ENCODE peak calls at places on chromosomes 16 and 17, in nine cellular contexts. One of them, this sample, is unnamed.

GRCh38 chr17:57889892-57890856 is 40.3 kb upstream of the MRPS23 start:
- DNase-seq in GM12878: no peak
- DNase-seq in HL-60: no peak
- DNase-seq in HCT116: peak
- DNase-seq in SK-N-SH: peak
- DNase-seq in A549: peak
- DNase-seq in Panc1: no peak
- DNase-seq in GM23338: no peak
- DNase-seq in HepG2: no peak
- DNase-seq in this sample: no peak

GRCh38 chr16:72974142-72974769 is 73.7 kb downstream of the ZFHX3 start:
- DNase-seq in HepG2: no peak
- DNase-seq in SK-N-SH: no peak
- DNase-seq in Panc1: no peak
- DNase-seq in GM12878: no peak
- DNase-seq in A549: no peak
- DNase-seq in HL-60: no peak
- DNase-seq in GM23338: no peak
- DNase-seq in HCT116: no peak
- DNase-seq in this sample: no peak

GRCh38 chr17:5705081-5705875 is 121.0 kb upstream of the NLRP1 start:
- DNase-seq in SK-N-SH: peak
- DNase-seq in HCT116: no peak
- DNase-seq in HepG2: no peak
- DNase-seq in A549: no peak
- DNase-seq in HL-60: no peak
- DNase-seq in GM23338: peak
- DNase-seq in Panc1: no peak
- DNase-seq in GM12878: no peak
- DNase-seq in this sample: peak

GRCh38 chr16:51449441-51449840 is 298.4 kb upstream of the SALL1 start:
- DNase-seq in A549: no peak
- DNase-seq in SK-N-SH: no peak
- DNase-seq in GM23338: no peak
- DNase-seq in HL-60: no peak
- DNase-seq in HepG2: no peak
- DNase-seq in HCT116: no peak
- DNase-seq in Panc1: no peak
- DNase-seq in GM12878: no peak
- DNase-seq in this sample: no peak

GRCh38 chr17:5555254-5555653 is 29.1 kb downstream of the NLRP1 start:
- DNase-seq in HepG2: no peak
- DNase-seq in SK-N-SH: no peak
- DNase-seq in GM23338: no peak
- DNase-seq in A549: no peak
- DNase-seq in HL-60: no peak
- DNase-seq in GM12878: no peak
- DNase-seq in HCT116: no peak
- DNase-seq in Panc1: no peak
- DNase-seq in this sample: no peak

GRCh38 chr17:67046398-67046797 is 2.0 kb downstream of the CACNG1 start:
- DNase-seq in GM23338: no peak
- DNase-seq in HCT116: no peak
- DNase-seq in SK-N-SH: no peak
- DNase-seq in A549: no peak
- DNase-seq in GM12878: no peak
- DNase-seq in HepG2: no peak
- DNase-seq in Panc1: no peak
- DNase-seq in HL-60: no peak
- DNase-seq in this sample: no peak

GRCh38 chr17:79399610-79400144 is 211.2 kb downstream of the RBFOX3 start:
- DNase-seq in GM12878: no peak
- DNase-seq in HepG2: no peak
- DNase-seq in A549: no peak
- DNase-seq in SK-N-SH: peak
- DNase-seq in Panc1: no peak
- DNase-seq in HL-60: no peak
- DNase-seq in GM23338: no peak
- DNase-seq in HCT116: no peak
- DNase-seq in this sample: no peak

GRCh38 chr17:32747856-32748255 is 129.1 kb downstream of the MYO1D start:
- DNase-seq in Panc1: no peak
- DNase-seq in GM12878: no peak
- DNase-seq in HCT116: no peak
- DNase-seq in HL-60: no peak
- DNase-seq in GM23338: no peak
- DNase-seq in A549: no peak
- DNase-seq in HepG2: peak
- DNase-seq in SK-N-SH: no peak
- DNase-seq in this sample: no peak

GRCh38 chr17:62923515-62924150 is 42.4 kb upstream of the TANC2 start:
- DNase-seq in HL-60: no peak
- DNase-seq in GM23338: no peak
- DNase-seq in Panc1: no peak
- DNase-seq in HCT116: no peak
- DNase-seq in SK-N-SH: peak
- DNase-seq in HepG2: no peak
- DNase-seq in A549: no peak
- DNase-seq in GM12878: no peak
- DNase-seq in this sample: no peak

GRCh38 chr16:50303041-50303604 is 36.8 kb downstream of the ADCY7 start:
- DNase-seq in HCT116: no peak
- DNase-seq in SK-N-SH: peak
- DNase-seq in HL-60: no peak
- DNase-seq in GM12878: no peak
- DNase-seq in A549: no peak
- DNase-seq in HepG2: peak
- DNase-seq in GM23338: no peak
- DNase-seq in Panc1: no peak
- DNase-seq in this sample: no peak

GRCh38 chr17:77481476-77482374 is 341.0 kb downstream of the SEC14L1 start:
- DNase-seq in GM12878: no peak
- DNase-seq in GM23338: no peak
- DNase-seq in A549: no peak
- DNase-seq in Panc1: no peak
- DNase-seq in HL-60: no peak
- DNase-seq in SK-N-SH: no peak
- DNase-seq in HCT116: no peak
- DNase-seq in HepG2: no peak
- DNase-seq in this sample: no peak

GRCh38 chr16:85312642-85313540 is 200.6 kb upstream of the CIBAR2 start:
- DNase-seq in Panc1: no peak
- DNase-seq in A549: no peak
- DNase-seq in GM23338: no peak
- DNase-seq in HCT116: no peak
- DNase-seq in HL-60: no peak
- DNase-seq in HepG2: no peak
- DNase-seq in GM12878: no peak
- DNase-seq in SK-N-SH: no peak
- DNase-seq in this sample: no peak

GRCh38 chr16:28992496-28992895 is 7.6 kb downstream of the LAT start:
- DNase-seq in SK-N-SH: no peak
- DNase-seq in Panc1: no peak
- DNase-seq in HCT116: no peak
- DNase-seq in HL-60: no peak
- DNase-seq in GM12878: no peak
- DNase-seq in HepG2: no peak
- DNase-seq in GM23338: no peak
- DNase-seq in A549: no peak
- DNase-seq in this sample: no peak

GRCh38 chr16:74607967-74608356 is 1.0 kb upstream of the GLG1 start:
- DNase-seq in A549: no peak
- DNase-seq in GM12878: no peak
- DNase-seq in Panc1: no peak
- DNase-seq in HCT116: no peak
- DNase-seq in HepG2: no peak
- DNase-seq in GM23338: peak
- DNase-seq in HL-60: no peak
- DNase-seq in SK-N-SH: no peak
- DNase-seq in this sample: no peak
- TF ChIP-seq REST in A549: no peak
- TF ChIP-seq REST in GM12878: no peak
- TF ChIP-seq REST in Panc1: no peak
- TF ChIP-seq REST in HCT116: no peak
- TF ChIP-seq REST in HepG2: no peak
- TF ChIP-seq REST in GM23338: no peak
- TF ChIP-seq REST in HL-60: no peak
- TF ChIP-seq REST in SK-N-SH: no peak
- TF ChIP-seq REST in this sample: no peak

DNA sequence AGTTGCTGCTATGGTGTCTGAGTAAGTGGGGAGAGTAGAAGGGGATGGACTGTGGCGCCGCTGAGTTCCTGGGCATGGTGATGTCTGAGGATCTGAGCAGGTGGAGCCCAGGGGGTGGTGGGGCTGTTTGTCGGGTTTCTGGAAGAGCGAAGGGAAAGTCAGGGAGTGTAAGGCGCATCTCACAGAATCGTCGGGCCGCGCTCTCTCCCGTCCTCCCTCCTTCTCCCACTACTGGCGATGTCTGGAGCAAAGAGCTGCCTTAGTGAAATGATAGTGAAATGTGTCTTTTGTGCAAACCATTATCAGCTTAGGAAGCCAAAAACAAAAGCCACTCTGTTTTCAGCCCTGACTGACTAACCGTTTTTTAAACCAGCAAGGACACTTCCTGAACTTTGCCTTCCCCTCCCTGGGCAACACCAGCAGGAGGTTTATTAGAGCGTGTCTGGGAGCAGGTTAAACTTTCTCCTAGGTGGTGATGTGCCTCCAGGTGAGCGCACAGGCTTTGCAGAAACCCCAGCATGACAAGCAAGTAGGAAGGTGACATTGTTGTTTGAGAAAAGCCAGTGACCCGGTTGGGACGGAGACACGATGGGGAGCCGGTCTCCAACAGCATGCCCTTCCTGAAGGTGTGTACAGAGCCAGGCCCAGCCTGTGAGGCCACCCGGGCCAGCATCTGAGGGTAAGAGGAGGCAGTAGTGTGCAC is 49.1 kb downstream of the RAB11FIP3 start:
- DNase-seq in GM12878: no peak
- DNase-seq in HepG2: peak
- DNase-seq in Panc1: no peak
- DNase-seq in HCT116: no peak
- DNase-seq in SK-N-SH: no peak
- DNase-seq in HL-60: no peak
- DNase-seq in A549: no peak
- DNase-seq in GM23338: no peak
- DNase-seq in this sample: no peak
- TF ChIP-seq REST in GM12878: no peak
- TF ChIP-seq REST in HepG2: no peak
- TF ChIP-seq REST in Panc1: no peak
- TF ChIP-seq REST in HCT116: no peak
- TF ChIP-seq REST in SK-N-SH: no peak
- TF ChIP-seq REST in HL-60: no peak
- TF ChIP-seq REST in A549: no peak
- TF ChIP-seq REST in GM23338: no peak
- TF ChIP-seq REST in this sample: no peak

GRCh38 chr16:14322186-14322585 is 251.1 kb downstream of the MRTFB start:
- DNase-seq in GM23338: no peak
- DNase-seq in HL-60: no peak
- DNase-seq in HepG2: no peak
- DNase-seq in GM12878: no peak
- DNase-seq in SK-N-SH: no peak
- DNase-seq in HCT116: no peak
- DNase-seq in A549: no peak
- DNase-seq in Panc1: no peak
- DNase-seq in this sample: no peak

GRCh38 chr16:14325921-14326401 is 254.8 kb downstream of the MRTFB start:
- DNase-seq in GM23338: no peak
- DNase-seq in HL-60: no peak
- DNase-seq in HepG2: no peak
- DNase-seq in HCT116: no peak
- DNase-seq in SK-N-SH: peak
- DNase-seq in A549: no peak
- DNase-seq in Panc1: no peak
- DNase-seq in GM12878: no peak
- DNase-seq in this sample: no peak

GRCh38 chr16:14325502-14325901 is 254.4 kb downstream of the MRTFB start:
- DNase-seq in HepG2: no peak
- DNase-seq in SK-N-SH: no peak
- DNase-seq in HCT116: no peak
- DNase-seq in GM23338: no peak
- DNase-seq in GM12878: no peak
- DNase-seq in A549: no peak
- DNase-seq in HL-60: no peak
- DNase-seq in Panc1: no peak
- DNase-seq in this sample: no peak

GRCh38 chr16:14321542-14321941 is 250.4 kb downstream of the MRTFB start:
- DNase-seq in HL-60: no peak
- DNase-seq in GM23338: peak
- DNase-seq in SK-N-SH: peak
- DNase-seq in HCT116: no peak
- DNase-seq in GM12878: no peak
- DNase-seq in HepG2: no peak
- DNase-seq in A549: peak
- DNase-seq in Panc1: no peak
- DNase-seq in this sample: peak

DNA sequence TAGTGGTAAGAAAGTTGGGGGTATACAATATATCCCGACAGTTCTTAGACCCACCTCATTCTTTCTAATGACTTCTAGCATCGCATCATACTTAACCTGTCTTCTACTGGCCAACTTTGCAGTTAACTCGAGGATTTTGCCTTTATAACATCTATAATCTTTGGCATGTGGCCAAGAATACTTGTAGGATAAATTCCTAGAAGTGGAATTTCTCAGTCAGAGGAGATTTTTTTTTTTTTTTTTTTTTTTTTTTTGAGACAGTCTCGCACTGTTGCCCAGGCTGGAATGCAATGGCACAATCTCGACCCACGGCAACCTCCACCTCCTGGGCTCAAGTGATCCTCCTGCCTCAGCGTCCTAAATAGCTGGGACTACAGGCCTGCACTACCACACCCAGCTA is 253.5 kb downstream of the MRTFB start:
- DNase-seq in SK-N-SH: no peak
- DNase-seq in Panc1: no peak
- DNase-seq in HCT116: no peak
- DNase-seq in GM23338: no peak
- DNase-seq in HepG2: no peak
- DNase-seq in A549: no peak
- DNase-seq in GM12878: no peak
- DNase-seq in HL-60: no peak
- DNase-seq in this sample: no peak
- TF ChIP-seq REST in SK-N-SH: no peak
- TF ChIP-seq REST in Panc1: no peak
- TF ChIP-seq REST in HCT116: no peak
- TF ChIP-seq REST in GM23338: no peak
- TF ChIP-seq REST in HepG2: no peak
- TF ChIP-seq REST in A549: no peak
- TF ChIP-seq REST in GM12878: no peak
- TF ChIP-seq REST in HL-60: no peak
- TF ChIP-seq REST in this sample: no peak

GRCh38 chr16:88333645-88334516 is 48.9 kb upstream of the ZNF469 start:
- DNase-seq in GM23338: no peak
- DNase-seq in Panc1: no peak
- DNase-seq in GM12878: no peak
- DNase-seq in HL-60: no peak
- DNase-seq in HCT116: no peak
- DNase-seq in A549: peak
- DNase-seq in SK-N-SH: no peak
- DNase-seq in HepG2: no peak
- DNase-seq in this sample: no peak
- TF ChIP-seq REST in GM23338: no peak
- TF ChIP-seq REST in Panc1: no peak
- TF ChIP-seq REST in GM12878: no peak
- TF ChIP-seq REST in HL-60: no peak
- TF ChIP-seq REST in HCT116: no peak
- TF ChIP-seq REST in A549: no peak
- TF ChIP-seq REST in SK-N-SH: no peak
- TF ChIP-seq REST in HepG2: no peak
- TF ChIP-seq REST in this sample: no peak

GRCh38 chr17:17581509-17581908 is 10.0 kb downstream of the PEMT start:
- DNase-seq in Panc1: no peak
- DNase-seq in HCT116: no peak
- DNase-seq in A549: no peak
- DNase-seq in HepG2: no peak
- DNase-seq in GM12878: no peak
- DNase-seq in SK-N-SH: no peak
- DNase-seq in HL-60: no peak
- DNase-seq in GM23338: no peak
- DNase-seq in this sample: no peak
- TF ChIP-seq REST in Panc1: no peak
- TF ChIP-seq REST in HCT116: no peak
- TF ChIP-seq REST in A549: no peak
- TF ChIP-seq REST in HepG2: no peak
- TF ChIP-seq REST in GM12878: no peak
- TF ChIP-seq REST in SK-N-SH: no peak
- TF ChIP-seq REST in HL-60: no peak
- TF ChIP-seq REST in GM23338: no peak
- TF ChIP-seq REST in this sample: no peak